ENCODE peak calls at places on chromosomes 4 and X, in ten cellular contexts. One of them, this sample, is unnamed.

GRCh38 chrX:116417968-116418367 is 18.4 kb upstream of the SLC6A14 start:
- DNase-seq in stomach: no peak
- DNase-seq in A549: no peak
- DNase-seq in suprapubic skin: no peak
- DNase-seq in tibial nerve: no peak
- DNase-seq in transverse colon: no peak
- DNase-seq in upper lobe of left lung: no peak
- DNase-seq in ovary: no peak
- DNase-seq in HepG2: no peak
- DNase-seq in K562: no peak
- DNase-seq in this sample: no peak

GRCh38 chr4:123398803-123399637 is 2.4 kb downstream of the SPRY1 start:
- DNase-seq in stomach: peak; percentile 60
- DNase-seq in A549: peak; percentile 66
- DNase-seq in suprapubic skin: peak; percentile 79
- DNase-seq in tibial nerve: peak; percentile 53
- DNase-seq in transverse colon: peak; percentile 69
- DNase-seq in upper lobe of left lung: peak; percentile 85
- DNase-seq in ovary: peak; percentile 74
- DNase-seq in HepG2: peak; percentile 75
- DNase-seq in K562: no peak
- DNase-seq in this sample: no peak

GRCh38 chr4:118327554-118328241 is 25.1 kb downstream of the PRSS12 start:
- DNase-seq in stomach: no peak
- DNase-seq in A549: no peak
- DNase-seq in suprapubic skin: no peak
- DNase-seq in tibial nerve: no peak
- DNase-seq in transverse colon: no peak
- DNase-seq in upper lobe of left lung: no peak
- DNase-seq in ovary: no peak
- DNase-seq in HepG2: no peak
- DNase-seq in K562: no peak
- DNase-seq in this sample: no peak

GRCh38 chrX:47361538-47362511 is 8.6 kb upstream of the ZNF157 start:
- DNase-seq in stomach: peak; percentile 61
- DNase-seq in A549: peak; percentile 92
- DNase-seq in suprapubic skin: peak; percentile 75
- DNase-seq in tibial nerve: peak; percentile 50
- DNase-seq in transverse colon: peak; percentile 69
- DNase-seq in upper lobe of left lung: no peak
- DNase-seq in ovary: peak; percentile 77
- DNase-seq in HepG2: peak; percentile 67
- DNase-seq in K562: peak; percentile 23
- DNase-seq in this sample: peak; percentile 93

GRCh38 chr4:152735302-152735917 is 44.1 kb downstream of the TIGD4 start:
- DNase-seq in stomach: no peak
- DNase-seq in A549: peak; percentile 9
- DNase-seq in suprapubic skin: no peak
- DNase-seq in tibial nerve: no peak
- DNase-seq in transverse colon: no peak
- DNase-seq in upper lobe of left lung: no peak
- DNase-seq in ovary: no peak
- DNase-seq in HepG2: no peak
- DNase-seq in K562: no peak
- DNase-seq in this sample: no peak

GRCh38 chrX:41333994-41334865 is at the start of gene DDX3X:
- DNase-seq in stomach: peak; percentile 92
- DNase-seq in A549: peak; percentile 91
- DNase-seq in suprapubic skin: peak; percentile 95
- DNase-seq in tibial nerve: peak; percentile 73
- DNase-seq in transverse colon: peak; percentile 93
- DNase-seq in upper lobe of left lung: peak; percentile 97
- DNase-seq in ovary: peak; percentile 97
- DNase-seq in HepG2: peak; percentile 45
- DNase-seq in K562: peak; percentile 73
- DNase-seq in this sample: peak; percentile 93

GRCh38 chr4:8723222-8723980 is 130.8 kb downstream of the CPZ start:
- DNase-seq in stomach: no peak
- DNase-seq in A549: no peak
- DNase-seq in suprapubic skin: peak; percentile 46
- DNase-seq in tibial nerve: no peak
- DNase-seq in transverse colon: peak; percentile 5
- DNase-seq in upper lobe of left lung: peak; percentile 46
- DNase-seq in ovary: peak; percentile 7
- DNase-seq in HepG2: no peak
- DNase-seq in K562: no peak
- DNase-seq in this sample: no peak

GRCh38 chr4:153466637-153467153 is 535 bp downstream of the TMEM131L start:
- DNase-seq in stomach: no peak
- DNase-seq in A549: no peak
- DNase-seq in suprapubic skin: no peak
- DNase-seq in tibial nerve: no peak
- DNase-seq in transverse colon: no peak
- DNase-seq in upper lobe of left lung: peak; percentile 88
- DNase-seq in ovary: peak; percentile 51
- DNase-seq in HepG2: no peak
- DNase-seq in K562: no peak
- DNase-seq in this sample: no peak

GRCh38 chrX:150980711-150981110 is 2.4 kb upstream of the HMGB3 start:
- DNase-seq in stomach: no peak
- DNase-seq in A549: no peak
- DNase-seq in suprapubic skin: no peak
- DNase-seq in tibial nerve: no peak
- DNase-seq in transverse colon: no peak
- DNase-seq in upper lobe of left lung: no peak
- DNase-seq in ovary: no peak
- DNase-seq in HepG2: no peak
- DNase-seq in K562: no peak
- DNase-seq in this sample: no peak

GRCh38 chrX:77597511-77597910 is 150.3 kb downstream of the FGF16 start:
- DNase-seq in stomach: no peak
- DNase-seq in A549: no peak
- DNase-seq in suprapubic skin: no peak
- DNase-seq in tibial nerve: no peak
- DNase-seq in transverse colon: no peak
- DNase-seq in upper lobe of left lung: no peak
- DNase-seq in ovary: no peak
- DNase-seq in HepG2: no peak
- DNase-seq in K562: no peak
- DNase-seq in this sample: no peak

GRCh38 chr4:145937990-145938611 is 522 bp downstream of the ZNF827 start:
- DNase-seq in stomach: no peak
- DNase-seq in A549: peak; percentile 15
- DNase-seq in suprapubic skin: no peak
- DNase-seq in tibial nerve: no peak
- DNase-seq in transverse colon: peak; percentile 28
- DNase-seq in upper lobe of left lung: peak; percentile 9
- DNase-seq in ovary: peak; percentile 43
- DNase-seq in HepG2: no peak
- DNase-seq in K562: no peak
- DNase-seq in this sample: no peak

GRCh38 chr4:120921456-120922389 is 803 bp downstream of the PRDM5 start:
- DNase-seq in stomach: peak; percentile 59
- DNase-seq in A549: peak; percentile 61
- DNase-seq in suprapubic skin: peak; percentile 78
- DNase-seq in tibial nerve: peak; percentile 19
- DNase-seq in transverse colon: peak; percentile 73
- DNase-seq in upper lobe of left lung: peak; percentile 91
- DNase-seq in ovary: peak; percentile 81
- DNase-seq in HepG2: no peak
- DNase-seq in K562: no peak
- DNase-seq in this sample: no peak

GRCh38 chr4:150280081-150280950 is 202.1 kb downstream of the DCLK2 start:
- DNase-seq in stomach: no peak
- DNase-seq in A549: no peak
- DNase-seq in suprapubic skin: no peak
- DNase-seq in tibial nerve: no peak
- DNase-seq in transverse colon: no peak
- DNase-seq in upper lobe of left lung: no peak
- DNase-seq in ovary: no peak
- DNase-seq in HepG2: no peak
- DNase-seq in K562: no peak
- DNase-seq in this sample: no peak

GRCh38 chr4:6909970-6910339 is 329 bp downstream of the TBC1D14 start:
- DNase-seq in stomach: no peak
- DNase-seq in A549: no peak
- DNase-seq in suprapubic skin: no peak
- DNase-seq in tibial nerve: no peak
- DNase-seq in transverse colon: peak; percentile 39
- DNase-seq in upper lobe of left lung: peak; percentile 92
- DNase-seq in ovary: peak; percentile 70
- DNase-seq in HepG2: no peak
- DNase-seq in K562: peak; percentile 81
- DNase-seq in this sample: no peak

GRCh38 chrX:78595901-78596502 is 63.1 kb downstream of the RTL3 start:
- DNase-seq in stomach: no peak
- DNase-seq in A549: peak; percentile 2
- DNase-seq in suprapubic skin: no peak
- DNase-seq in tibial nerve: peak; percentile 5
- DNase-seq in transverse colon: no peak
- DNase-seq in upper lobe of left lung: no peak
- DNase-seq in ovary: no peak
- DNase-seq in HepG2: no peak
- DNase-seq in K562: no peak
- DNase-seq in this sample: no peak

DNA sequence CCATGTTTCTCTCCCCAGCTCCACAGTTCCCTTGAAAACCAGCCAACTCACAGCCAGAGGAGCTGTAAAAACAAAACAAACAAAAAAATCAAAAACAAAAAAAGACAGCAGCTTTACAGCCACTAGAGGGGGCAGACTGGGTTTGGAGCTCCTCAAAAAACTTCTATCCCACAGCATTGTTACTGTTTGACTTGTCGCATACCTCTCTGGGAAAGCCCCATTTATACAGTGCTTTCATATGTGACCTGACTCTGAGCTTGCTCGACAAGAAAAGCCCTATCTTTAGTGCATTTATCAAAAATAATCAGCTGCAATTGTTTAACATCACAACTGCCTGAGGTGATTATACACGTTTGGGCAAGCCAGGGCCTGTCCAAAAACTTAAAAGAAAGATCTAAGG is 21.6 kb downstream of the TSPAN6 start:
- DNase-seq in stomach: no peak
- DNase-seq in A549: peak; percentile 60
- DNase-seq in suprapubic skin: no peak
- DNase-seq in tibial nerve: peak; percentile 7
- DNase-seq in transverse colon: peak; percentile 18
- DNase-seq in upper lobe of left lung: no peak
- DNase-seq in ovary: no peak
- DNase-seq in HepG2: peak; percentile 57
- DNase-seq in K562: no peak
- DNase-seq in this sample: no peak
- TF ChIP-seq EP300 in stomach: no peak
- TF ChIP-seq EP300 in A549: no peak
- TF ChIP-seq EP300 in suprapubic skin: no peak
- TF ChIP-seq EP300 in tibial nerve: no peak
- TF ChIP-seq EP300 in transverse colon: no peak
- TF ChIP-seq EP300 in upper lobe of left lung: no peak
- TF ChIP-seq EP300 in ovary: no peak
- TF ChIP-seq EP300 in HepG2: no peak
- TF ChIP-seq EP300 in K562: no peak
- TF ChIP-seq EP300 in this sample: no peak

DNA sequence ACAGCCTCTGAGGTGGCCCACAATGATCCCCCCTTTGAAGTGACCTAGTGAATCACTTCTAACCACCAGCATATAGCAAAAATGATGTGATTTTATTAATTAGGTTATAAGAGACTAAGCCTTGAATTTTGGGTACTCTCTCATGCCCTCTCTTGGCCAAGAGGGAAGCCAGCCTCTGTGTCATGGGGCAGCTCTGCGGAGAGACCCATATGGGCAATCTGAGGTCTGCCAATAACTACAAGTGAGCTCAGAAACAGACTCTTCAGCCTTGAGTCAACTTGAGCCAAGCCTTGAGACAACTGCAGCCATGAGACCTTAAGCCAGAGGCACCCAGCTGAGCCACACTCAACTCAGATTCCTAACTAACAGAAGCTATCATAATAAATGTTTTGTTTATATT is 45.7 kb downstream of the MANBA start:
- DNase-seq in stomach: no peak
- DNase-seq in A549: no peak
- DNase-seq in suprapubic skin: no peak
- DNase-seq in tibial nerve: no peak
- DNase-seq in transverse colon: no peak
- DNase-seq in upper lobe of left lung: no peak
- DNase-seq in ovary: no peak
- DNase-seq in HepG2: no peak
- DNase-seq in K562: no peak
- DNase-seq in this sample: no peak
- TF ChIP-seq CTCF in stomach: no peak
- TF ChIP-seq CTCF in A549: no peak
- TF ChIP-seq CTCF in suprapubic skin: no peak
- TF ChIP-seq CTCF in tibial nerve: no peak
- TF ChIP-seq CTCF in transverse colon: no peak
- TF ChIP-seq CTCF in upper lobe of left lung: no peak
- TF ChIP-seq CTCF in ovary: no peak
- TF ChIP-seq CTCF in HepG2: no peak
- TF ChIP-seq CTCF in K562: no peak
- TF ChIP-seq CTCF in this sample: no peak

DNA sequence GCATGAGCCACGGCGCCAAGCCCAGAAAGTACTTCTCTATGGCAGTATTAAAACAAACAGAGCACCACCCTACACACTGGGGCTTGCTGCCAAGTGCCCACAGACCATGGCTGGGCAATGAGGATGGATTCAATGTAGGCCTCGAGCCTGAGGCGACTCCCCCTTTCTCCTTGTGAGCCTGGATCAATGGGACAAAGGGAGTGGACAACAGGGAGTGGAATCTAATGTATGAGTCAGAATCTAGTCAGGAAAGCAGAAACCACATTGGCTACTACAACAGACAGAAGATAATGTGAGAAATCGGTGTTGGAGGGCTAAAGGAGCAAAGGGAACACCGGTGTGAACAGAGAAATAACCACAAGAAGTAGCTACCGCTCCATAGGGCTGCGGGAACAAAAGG is 37.7 kb upstream of the OCIAD2 start:
- DNase-seq in stomach: peak; percentile 59
- DNase-seq in A549: peak; percentile 41
- DNase-seq in suprapubic skin: no peak
- DNase-seq in tibial nerve: no peak
- DNase-seq in transverse colon: peak; percentile 33
- DNase-seq in upper lobe of left lung: no peak
- DNase-seq in ovary: no peak
- DNase-seq in HepG2: no peak
- DNase-seq in K562: no peak
- DNase-seq in this sample: no peak
- TF ChIP-seq EP300 in stomach: no peak
- TF ChIP-seq EP300 in A549: no peak
- TF ChIP-seq EP300 in suprapubic skin: no peak
- TF ChIP-seq EP300 in tibial nerve: no peak
- TF ChIP-seq EP300 in transverse colon: no peak
- TF ChIP-seq EP300 in upper lobe of left lung: no peak
- TF ChIP-seq EP300 in ovary: no peak
- TF ChIP-seq EP300 in HepG2: no peak
- TF ChIP-seq EP300 in K562: no peak
- TF ChIP-seq EP300 in this sample: no peak

DNA sequence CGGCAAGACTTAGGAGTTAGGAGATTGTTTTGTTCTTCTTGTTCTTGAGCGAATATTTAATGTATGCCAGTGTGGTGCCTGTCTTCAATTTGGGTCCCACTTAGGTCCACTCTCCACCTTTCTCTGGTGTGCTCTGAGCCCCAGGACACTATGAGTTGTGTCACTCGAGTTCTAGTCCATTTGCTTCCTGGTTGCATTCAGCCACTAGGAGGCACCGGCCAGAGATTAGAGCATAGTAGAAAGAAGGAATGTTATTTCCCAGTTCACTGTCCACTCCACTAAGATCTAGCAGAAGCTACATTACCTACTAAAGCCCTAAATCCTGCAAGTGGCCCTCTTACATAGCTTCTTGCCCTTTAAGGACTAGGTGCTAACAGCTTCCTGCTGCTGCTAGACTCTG is 326.9 kb downstream of the NAF1 start:
- DNase-seq in stomach: no peak
- DNase-seq in A549: peak; percentile 8
- DNase-seq in suprapubic skin: no peak
- DNase-seq in tibial nerve: no peak
- DNase-seq in transverse colon: no peak
- DNase-seq in upper lobe of left lung: no peak
- DNase-seq in ovary: no peak
- DNase-seq in HepG2: peak; percentile 3
- DNase-seq in K562: no peak
- DNase-seq in this sample: no peak
- TF ChIP-seq CTCF in stomach: no peak
- TF ChIP-seq CTCF in A549: no peak
- TF ChIP-seq CTCF in suprapubic skin: no peak
- TF ChIP-seq CTCF in tibial nerve: no peak
- TF ChIP-seq CTCF in transverse colon: no peak
- TF ChIP-seq CTCF in upper lobe of left lung: no peak
- TF ChIP-seq CTCF in ovary: no peak
- TF ChIP-seq CTCF in HepG2: no peak
- TF ChIP-seq CTCF in K562: peak; percentile 10
- TF ChIP-seq CTCF in this sample: no peak